ENCODE peak calls at places on chromosomes 13 and 19, in nine cellular contexts. R is GM06990; S is right cardiac atrium; W is testis; M is brain microvascular endothelial cell; Q is left ventricle myocardium inferior; G is CD8-positive, alpha-beta memory T cell; U is K562; X is psoas muscle. O is an unnamed sample.
A peak's percentile ranks its signal among the peaks of the same experiment; 100 is the strongest.

GRCh38 chr19:1250374-1251232 is 2.2 kb downstream of the MIDN start:
- DNase-seq in G (peak; percentile 87), M (peak; percentile 40), Q (peak; percentile 74), U (peak; percentile 72), X (peak; percentile 81), S (peak; percentile 68), W (peak; percentile 73), R (peak; percentile 71), O (peak; percentile 76)

GRCh38 chr13:90568165-90568564 is 779.3 kb upstream of the MIR17HG start:
- DNase-seq in S (no peak), R (no peak), X (no peak), G (no peak), Q (no peak), W (no peak), U (no peak), M (no peak), O (no peak)

GRCh38 chr19:49272204-49272603 is 52.8 kb downstream of the SLC6A16 start:
- DNase-seq in G (no peak), Q (no peak), S (no peak), R (no peak), U (no peak), X (no peak), M (peak; percentile 40), W (no peak), O (no peak)

GRCh38 chr19:15101479-15102082 is 5.6 kb upstream of the SYDE1 start:
- DNase-seq in M (peak; percentile 53), X (no peak), U (peak; percentile 42), S (no peak), Q (no peak), G (no peak), R (no peak), W (peak; percentile 72), O (no peak)

GRCh38 chr19:14369399-14370168 is 11.7 kb upstream of the ADGRE5 start:
- DNase-seq in W (no peak), X (no peak), R (peak; percentile 78), U (peak; percentile 30), Q (no peak), G (peak; percentile 95), S (peak; percentile 62), M (peak; percentile 32), O (no peak)

GRCh38 chr13:51840141-51840540 is 4.8 kb downstream of the TMEM272 start:
- DNase-seq in U (no peak), X (no peak), Q (no peak), S (no peak), R (no peak), W (no peak), G (no peak), M (no peak), O (no peak)

GRCh38 chr19:16587031-16588023 is 15.1 kb upstream of the SLC35E1 start:
- DNase-seq in R (peak; percentile 81), U (no peak), Q (no peak), M (peak; percentile 59), G (peak; percentile 80), W (peak; percentile 80), S (no peak), X (no peak), O (no peak)

GRCh38 chr13:44354884-44355283 is 18.7 kb upstream of the SERP2 start:
- DNase-seq in Q (no peak), U (no peak), W (no peak), X (no peak), G (no peak), S (no peak), M (no peak), R (no peak), O (no peak)

GRCh38 chr19:7843521-7843920 is 13.5 kb downstream of the EVI5L start:
- DNase-seq in G (no peak), S (no peak), W (no peak), X (no peak), M (no peak), Q (no peak), U (no peak), R (no peak), O (no peak)

GRCh38 chr13:76667551-76667950 is 218.7 kb downstream of the KCTD12 start:
- DNase-seq in X (no peak), R (no peak), G (no peak), W (peak; percentile 48), S (no peak), Q (no peak), M (peak; percentile 61), U (no peak), O (no peak)

GRCh38 chr19:17441241-17442135 is 7.0 kb downstream of the TMEM221 start:
- DNase-seq in X (no peak), S (no peak), G (no peak), U (peak; percentile 78), Q (no peak), R (no peak), W (peak; percentile 43), M (no peak), O (peak; percentile 48)

GRCh38 chr19:49355890-49356289 is 6.3 kb downstream of the TEAD2 start:
- DNase-seq in R (no peak), W (no peak), U (no peak), G (no peak), S (peak; percentile 59), M (no peak), Q (peak; percentile 36), X (no peak), O (no peak)

GRCh38 chr13:99417151-99417820 is 84.0 kb upstream of the TM9SF2 start:
- DNase-seq in G (no peak), M (no peak), Q (no peak), U (no peak), X (peak; percentile 12), S (no peak), R (no peak), W (peak; percentile 12), O (no peak)

GRCh38 chr19:10736916-10737551 is 19.2 kb downstream of the DNM2 start:
- DNase-seq in M (no peak), Q (no peak), W (no peak), R (no peak), G (no peak), X (no peak), S (no peak), U (peak; percentile 63), O (no peak)

GRCh38 chr19:53978975-53979801 is 12.2 kb upstream of the CACNG6 start:
- DNase-seq in S (no peak), M (no peak), W (no peak), U (no peak), X (no peak), R (no peak), G (no peak), Q (no peak), O (no peak)

GRCh38 chr19:53981408-53981998 is 9.9 kb upstream of the CACNG6 start:
- DNase-seq in U (no peak), S (no peak), X (no peak), W (no peak), R (no peak), Q (no peak), G (no peak), M (no peak), O (no peak)

GRCh38 chr19:53982611-53983010 is 8.8 kb upstream of the CACNG6 start:
- DNase-seq in S (peak; percentile 78), W (peak; percentile 47), G (no peak), R (no peak), X (peak; percentile 85), M (no peak), U (no peak), Q (peak; percentile 55), O (no peak)

GRCh38 chr19:53982056-53982455 is 9.4 kb upstream of the CACNG6 start:
- DNase-seq in U (no peak), X (no peak), G (no peak), S (no peak), M (no peak), Q (no peak), R (no peak), W (no peak), O (no peak)

DNA sequence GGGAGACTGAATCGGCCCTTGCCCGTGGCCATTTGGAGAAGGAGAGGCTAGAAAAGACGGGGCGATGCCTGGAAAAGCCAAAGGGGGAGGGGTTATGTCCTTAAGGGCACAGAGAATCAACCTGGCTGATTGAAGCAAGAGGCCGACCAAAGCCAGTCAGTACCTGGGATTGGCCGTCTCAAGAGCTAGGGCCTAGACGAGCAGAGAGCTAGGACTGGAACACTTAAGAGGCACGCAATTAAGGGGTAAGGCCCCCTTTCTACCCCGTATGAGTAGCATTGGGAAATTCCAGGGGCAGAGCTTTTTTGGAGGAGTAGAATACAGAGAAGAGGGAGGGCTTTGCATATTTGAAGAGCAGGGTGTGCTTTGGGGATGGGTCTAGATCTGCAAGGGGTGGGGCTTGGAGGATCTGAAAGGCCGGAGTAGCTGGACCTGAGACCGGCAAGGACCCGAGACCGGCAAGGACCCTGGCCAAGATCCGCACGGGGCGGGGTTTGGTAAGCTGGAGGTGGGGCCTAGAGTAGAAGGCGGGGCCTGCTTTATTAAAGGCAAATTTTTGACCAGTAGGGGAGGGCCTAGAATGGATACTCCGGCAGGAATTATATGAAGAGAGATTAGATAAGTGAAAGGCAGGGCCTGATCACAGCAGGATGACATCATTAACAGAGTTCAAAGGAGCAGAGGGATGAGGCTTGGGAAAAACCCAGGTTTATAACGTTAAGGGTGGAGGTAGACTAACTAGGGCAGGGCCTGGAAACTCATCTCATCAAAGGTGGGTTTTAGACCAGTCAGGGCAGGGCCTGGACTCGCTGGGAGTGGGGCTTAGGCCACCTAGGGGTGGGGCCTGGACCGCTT is 10.7 kb upstream of the CACNG6 start:
- DNase-seq in R (no peak), M (peak; percentile 70), G (no peak), S (peak; percentile 55), Q (no peak), W (peak; percentile 40), X (peak; percentile 74), U (no peak), O (no peak)
- H3K27me3 ChIP-seq in R (no peaks in the 10 kb centered on the region), M (no peaks in the 10 kb centered on the region), G (peaks cover 33% of the 10 kb centered on the region), S (no peaks in the 10 kb centered on the region), Q (peaks cover 92% of the 10 kb centered on the region), W (no peaks in the 10 kb centered on the region), X (no peaks in the 10 kb centered on the region), U (peaks cover 22% of the 10 kb centered on the region), O (peaks cover 2% of the 10 kb centered on the region)

GRCh38 chr13:30881931-30882899 is 23.9 kb upstream of the MEDAG start:
- DNase-seq in S (no peak), X (no peak), R (no peak), G (no peak), W (no peak), Q (no peak), U (no peak), M (no peak), O (no peak)
- H3K27me3 ChIP-seq in S (no peaks in the 10 kb centered on the region), X (no peaks in the 10 kb centered on the region), R (no peaks in the 10 kb centered on the region), G (no peaks in the 10 kb centered on the region), W (no peaks in the 10 kb centered on the region), Q (peaks cover 15% of the 10 kb centered on the region), U (no peaks in the 10 kb centered on the region), M (no peaks in the 10 kb centered on the region), O (no peaks in the 10 kb centered on the region)

GRCh38 chr19:12777217-12778019 is 2.1 kb upstream of the HOOK2 start:
- DNase-seq in X (peak; percentile 88), W (peak; percentile 82), G (peak; percentile 86), M (peak; percentile 72), S (peak; percentile 86), Q (peak; percentile 82), R (peak; percentile 87), U (peak; percentile 82), O (peak; percentile 69)
- H3K27me3 ChIP-seq in X (no peaks in the 10 kb centered on the region), W (no peaks in the 10 kb centered on the region), G (no peaks in the 10 kb centered on the region), M (no peaks in the 10 kb centered on the region), S (no peaks in the 10 kb centered on the region), Q (no peaks in the 10 kb centered on the region), R (no peaks in the 10 kb centered on the region), U (no peaks in the 10 kb centered on the region), O (no peaks in the 10 kb centered on the region)

DNA sequence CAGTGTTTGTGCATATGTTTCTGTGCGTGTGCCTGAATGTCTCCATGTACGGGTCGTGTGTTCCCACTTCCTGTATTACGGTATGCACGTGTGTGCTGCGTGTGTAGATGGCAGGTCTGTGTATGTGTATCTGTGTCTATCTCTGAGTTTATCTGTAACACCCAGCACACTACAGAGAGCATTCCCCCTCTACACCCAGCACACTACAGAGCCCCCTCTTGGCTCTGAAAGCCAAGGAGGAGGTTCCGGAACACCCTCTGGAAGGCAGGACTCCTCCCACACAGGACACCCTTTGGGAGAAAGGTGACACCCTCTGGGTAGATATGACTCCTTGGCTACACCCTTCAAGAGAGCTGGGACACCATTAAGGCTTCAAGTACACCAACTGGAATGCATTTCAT is 2.1 kb upstream of the ERFL start:
- DNase-seq in U (peak; percentile 84), R (no peak), W (no peak), G (no peak), M (no peak), X (no peak), S (no peak), Q (no peak), O (no peak)
- H3K27me3 ChIP-seq in U (no peaks in the 10 kb centered on the region), R (peaks cover 7% of the 10 kb centered on the region), W (peaks cover 4% of the 10 kb centered on the region), G (peaks cover 1% of the 10 kb centered on the region), M (peaks cover 70% of the 10 kb centered on the region), X (no peaks in the 10 kb centered on the region), S (no peaks in the 10 kb centered on the region), Q (peaks cover 100% of the 10 kb centered on the region), O (peaks cover 30% of the 10 kb centered on the region)

O was measured in HAP-1.